ENCODE peak calls at places on chromosomes 7 and 10, in ten cellular contexts. K is T-cell, G is amniotic stem cell, J is mesothelial cell of epicardium, D is immature natural killer cell, M is H7, B is OCI-M1, V is Caco-2, N is iPS DF 19.7, S is NCI-H2081. A is an unnamed sample.

GRCh38 chr7:45624392-45624760 is 50.2 kb downstream of the ADCY1 start:
- DNase-seq in K (no peak), G (no peak), J (no peak), D (no peak), M (no peak), B (no peak), V (no peak), N (no peak), S (no peak), A (no peak)

GRCh38 chr10:23344251-23344841 is at the start of gene C10orf67:
- DNase-seq in K (no peak), G (no peak), J (no peak), D (no peak), M (peak), B (no peak), V (no peak), N (peak), S (peak), A (no peak)

GRCh38 chr7:4744391-4745264 is 30.8 kb upstream of the AP5Z1 start:
- DNase-seq in K (peak), G (peak), J (peak), D (peak), M (peak), B (peak), V (peak), N (peak), S (peak), A (peak)

GRCh38 chr10:20257422-20257821 is 441.2 kb downstream of the PLXDC2 start:
- DNase-seq in K (no peak), G (no peak), J (no peak), D (no peak), M (peak), B (no peak), V (no peak), N (peak), S (no peak), A (peak)

GRCh38 chr7:112990619-112991018 is 96.0 kb downstream of the GPR85 start:
- DNase-seq in K (no peak), G (no peak), J (no peak), D (no peak), M (no peak), B (peak), V (no peak), N (no peak), S (no peak), A (no peak)

GRCh38 chr7:152572101-152572500 is 103.8 kb downstream of the XRCC2 start:
- DNase-seq in K (no peak), G (no peak), J (no peak), D (no peak), M (no peak), B (no peak), V (no peak), N (no peak), S (no peak), A (no peak)

GRCh38 chr10:74383617-74384016 is 232.6 kb downstream of the ADK start:
- DNase-seq in K (no peak), G (no peak), J (no peak), D (no peak), M (no peak), B (no peak), V (no peak), N (no peak), S (no peak), A (no peak)

GRCh38 chr10:43735907-43736306 is 87.2 kb upstream of the ZNF32 start:
- DNase-seq in K (no peak), G (no peak), J (no peak), D (no peak), M (no peak), B (no peak), V (no peak), N (no peak), S (no peak), A (no peak)

GRCh38 chr10:94403034-94403822 is 887 bp downstream of the TBC1D12 start:
- DNase-seq in K (no peak), G (peak), J (peak), D (peak), M (peak), B (peak), V (peak), N (no peak), S (peak), A (peak)

GRCh38 chr10:10792681-10793080 is 225.0 kb upstream of the CELF2 start:
- DNase-seq in K (no peak), G (peak), J (no peak), D (no peak), M (no peak), B (no peak), V (no peak), N (no peak), S (no peak), A (no peak)

GRCh38 chr7:47942132-47942531 is 6.1 kb downstream of the PKD1L1 start:
- DNase-seq in K (no peak), G (no peak), J (no peak), D (no peak), M (peak), B (no peak), V (no peak), N (no peak), S (no peak), A (no peak)

GRCh38 chr7:157089100-157089510 is 49.6 kb upstream of the UBE3C start:
- DNase-seq in K (no peak), G (no peak), J (no peak), D (no peak), M (no peak), B (no peak), V (no peak), N (no peak), S (no peak), A (no peak)

GRCh38 chr7:89813096-89813495 is 341.2 kb upstream of the STEAP1 start:
- DNase-seq in K (no peak), G (no peak), J (no peak), D (no peak), M (no peak), B (no peak), V (no peak), N (no peak), S (no peak), A (no peak)

GRCh38 chr10:1109795-1110673 is 53.8 kb downstream of the WDR37 start:
- DNase-seq in K (peak), G (no peak), J (peak), D (peak), M (peak), B (peak), V (peak), N (peak), S (peak), A (peak)

GRCh38 chr10:34524369-34525091 is 290.6 kb downstream of the PARD3 start:
- DNase-seq in K (no peak), G (no peak), J (no peak), D (no peak), M (no peak), B (no peak), V (no peak), N (no peak), S (no peak), A (peak)

GRCh38 chr10:7457478-7458316 is 46.9 kb upstream of the SFMBT2 start:
- DNase-seq in K (no peak), G (no peak), J (no peak), D (no peak), M (no peak), B (no peak), V (no peak), N (no peak), S (no peak), A (no peak)

GRCh38 chr7:117072620-117073118 is 119.4 kb downstream of the ST7 start:
- DNase-seq in K (no peak), G (no peak), J (no peak), D (peak), M (no peak), B (no peak), V (no peak), N (no peak), S (peak), A (no peak)

GRCh38 chr7:57363321-57363720 is 86.7 kb upstream of the ZNF716 start:
- DNase-seq in K (no peak), G (no peak), J (no peak), D (no peak), M (no peak), B (no peak), V (no peak), N (no peak), S (no peak), A (no peak)

GRCh38 chr7:131623154-131623553 is 66.7 kb upstream of the PODXL start:
- DNase-seq in K (no peak), G (no peak), J (no peak), D (no peak), M (no peak), B (no peak), V (peak), N (no peak), S (no peak), A (no peak)

GRCh38 chr7:55561756-55562155 is 10.5 kb downstream of the VOPP1 start:
- DNase-seq in K (no peak), G (no peak), J (no peak), D (no peak), M (no peak), B (no peak), V (no peak), N (no peak), S (no peak), A (no peak)

GRCh38 chr10:70324951-70325781 is 41.4 kb upstream of the NPFFR1 start:
- DNase-seq in K (no peak), G (no peak), J (no peak), D (no peak), M (peak), B (no peak), V (no peak), N (no peak), S (no peak), A (no peak)

GRCh38 chr10:90222939-90223338 is 521.5 kb downstream of the KIF20B start:
- DNase-seq in K (no peak), G (no peak), J (no peak), D (no peak), M (no peak), B (no peak), V (no peak), N (no peak), S (no peak), A (no peak)

GRCh38 chr7:148973256-148973655 is 55.0 kb downstream of the PDIA4 start:
- DNase-seq in K (no peak), G (no peak), J (no peak), D (no peak), M (no peak), B (no peak), V (no peak), N (no peak), S (no peak), A (no peak)

GRCh38 chr7:29408841-29409243 is 154.8 kb upstream of the PRR15 start:
- DNase-seq in K (no peak), G (peak), J (peak), D (peak), M (peak), B (peak), V (no peak), N (no peak), S (peak), A (peak)

GRCh38 chr10:9786101-9786500 is 1231.6 kb upstream of the CELF2 start:
- DNase-seq in K (no peak), G (no peak), J (no peak), D (no peak), M (no peak), B (no peak), V (no peak), N (no peak), S (no peak), A (no peak)

GRCh38 chr7:124251616-124252015 is 218.7 kb upstream of the TMEM229A start:
- DNase-seq in K (no peak), G (no peak), J (no peak), D (no peak), M (no peak), B (no peak), V (no peak), N (no peak), S (no peak), A (no peak)

GRCh38 chr10:37067576-37067975 is 57.8 kb upstream of the ANKRD30A start:
- DNase-seq in K (no peak), G (no peak), J (no peak), D (no peak), M (no peak), B (peak), V (no peak), N (no peak), S (no peak), A (no peak)

GRCh38 chr7:122528879-122529481 is 169.9 kb downstream of the RNF133 start:
- DNase-seq in K (no peak), G (peak), J (no peak), D (no peak), M (no peak), B (peak), V (no peak), N (no peak), S (peak), A (peak)

GRCh38 chr7:78019457-78020130 is 221.0 kb downstream of the PHTF2 start:
- DNase-seq in K (peak), G (peak), J (peak), D (peak), M (peak), B (peak), V (peak), N (no peak), S (peak), A (no peak)

GRCh38 chr7:152462995-152463713 is 27.4 kb upstream of the KMT2C start:
- DNase-seq in K (no peak), G (peak), J (no peak), D (no peak), M (no peak), B (peak), V (no peak), N (no peak), S (peak), A (no peak)

GRCh38 chr10:11869743-11870460 is 46.7 kb downstream of the PROSER2 start:
- DNase-seq in K (no peak), G (no peak), J (no peak), D (no peak), M (peak), B (no peak), V (no peak), N (no peak), S (no peak), A (no peak)

GRCh38 chr7:4661871-4662270 is 20.2 kb upstream of the FOXK1 start:
- DNase-seq in K (no peak), G (no peak), J (no peak), D (no peak), M (no peak), B (no peak), V (no peak), N (no peak), S (no peak), A (no peak)

GRCh38 chr7:75572396-75572795 is 80.3 kb downstream of the SPDYE5 start:
- DNase-seq in K (no peak), G (no peak), J (no peak), D (no peak), M (no peak), B (no peak), V (no peak), N (no peak), S (no peak), A (no peak)

GRCh38 chr10:4061441-4061951 is 276.5 kb upstream of the KLF6 start:
- DNase-seq in K (no peak), G (no peak), J (no peak), D (no peak), M (no peak), B (peak), V (no peak), N (no peak), S (no peak), A (no peak)